ENCODE peak calls at places on chromosome 18, in seven cellular contexts. E, I, V, C, Q, R and U are unnamed samples.

GRCh38 chr18:11392292-11392691 is 217.1 kb upstream of the SLC35G4 start:
- DNase-seq in E (no peak), C (no peak), Q (no peak), V (no peak), I (no peak), R (no peak), U (no peak)

GRCh38 chr18:31572368-31572767 is 19.3 kb upstream of the TTR start:
- DNase-seq in Q (no peak), R (no peak), I (no peak), E (no peak), V (no peak), C (no peak), U (no peak)

GRCh38 chr18:45321520-45321919 is 293.8 kb upstream of the SLC14A2 start:
- DNase-seq in I (peak; percentile 48), V (no peak), E (no peak), Q (no peak), R (no peak), C (no peak), U (no peak)

GRCh38 chr18:40851014-40851429 is 1104.0 kb upstream of the PIK3C3 start:
- DNase-seq in I (peak; percentile 12), C (no peak), V (no peak), Q (no peak), R (peak; percentile 19), E (no peak), U (no peak)

GRCh38 chr18:32612651-32613050 is 142.0 kb upstream of the GAREM1 start:
- DNase-seq in C (no peak), Q (no peak), R (no peak), E (no peak), V (peak; percentile 22), I (no peak), U (no peak)

GRCh38 chr18:23512641-23513040 is 9.3 kb downstream of the RMC1 start:
- DNase-seq in C (no peak), V (no peak), R (no peak), Q (no peak), E (no peak), I (no peak), U (no peak)

GRCh38 chr18:46406539-46406932 is 250.5 kb downstream of the LOXHD1 start:
- DNase-seq in Q (no peak), C (no peak), R (no peak), I (no peak), V (no peak), E (no peak), U (no peak)

GRCh38 chr18:23924813-23925212 is 89.7 kb upstream of the TTC39C start:
- DNase-seq in R (no peak), E (no peak), V (no peak), Q (no peak), C (peak; percentile 19), I (no peak), U (no peak)

DNA sequence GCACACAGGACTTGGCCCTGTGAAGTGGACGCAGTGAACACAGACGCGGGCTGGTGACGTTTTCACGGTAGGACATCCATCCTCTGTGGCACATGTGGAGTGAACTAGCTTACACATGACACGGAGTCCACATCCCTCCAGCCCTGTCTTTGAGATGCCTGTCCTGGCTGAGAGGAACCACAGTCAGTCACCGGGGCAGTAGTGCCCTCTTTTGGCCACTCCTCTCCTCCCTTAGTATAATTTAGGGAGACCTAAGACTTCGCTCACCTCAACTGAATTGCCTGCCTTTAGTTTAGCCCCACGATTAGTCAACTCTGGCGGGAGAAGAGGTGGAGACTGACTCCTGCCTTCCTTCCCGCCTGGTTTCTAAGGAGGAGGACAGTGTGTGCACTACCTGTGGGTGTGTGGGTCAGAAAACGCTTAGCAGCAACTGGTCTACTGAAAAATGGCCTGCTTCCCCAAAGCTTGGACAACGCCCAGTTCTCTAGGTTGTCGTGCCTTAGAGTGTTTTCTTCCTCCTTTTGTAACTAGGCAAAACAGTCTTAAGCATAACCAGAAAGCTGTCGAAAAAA is 70.6 kb downstream of the MBP start:
- DNase-seq in I (no peak), R (no peak), Q (no peak), V (no peak), C (peak; percentile 91), E (peak; percentile 28), U (no peak)
- TF ChIP-seq CTCF in I (no peak), R (peak; percentile 17), Q (no peak), V (peak; percentile 6), C (peak; percentile 38), E (no peak), U (peak; percentile 22)

DNA sequence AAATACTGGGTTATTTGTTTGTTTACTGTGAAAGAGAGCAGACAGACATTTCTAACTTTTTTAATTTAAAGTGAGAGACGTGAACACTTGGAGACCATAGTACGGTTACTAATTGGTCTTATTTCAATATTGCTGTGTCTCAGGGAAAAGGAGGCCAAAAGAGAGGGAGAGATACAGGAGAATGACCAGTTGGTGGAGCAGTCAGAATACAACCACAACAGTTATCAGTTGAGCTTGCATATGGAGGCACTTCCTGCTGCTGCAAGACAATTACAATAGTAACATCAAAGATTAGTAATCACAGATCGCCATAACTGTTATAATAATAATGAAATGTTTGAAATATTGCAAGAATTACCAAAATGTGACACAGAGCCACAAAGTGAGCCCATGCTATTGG is 58.2 kb downstream of the TWSG1 start:
- DNase-seq in I (no peak), Q (no peak), C (no peak), E (no peak), R (no peak), V (no peak), U (no peak)
- TF ChIP-seq CTCF in I (no peak), Q (no peak), C (peak; percentile 11), E (no peak), R (no peak), V (no peak), U (no peak)

GRCh38 chr18:5604778-5605177 is 61.0 kb upstream of the EPB41L3 start:
- DNase-seq in Q (no peak), V (no peak), R (no peak), C (no peak), I (no peak), E (no peak), U (no peak)
- TF ChIP-seq CTCF in Q (no peak), V (no peak), R (peak; percentile 7), C (peak; percentile 49), I (no peak), E (no peak), U (no peak)

GRCh38 chr18:60411715-60412114 is 39.1 kb upstream of the MC4R start:
- DNase-seq in R (no peak), V (no peak), E (no peak), I (no peak), C (no peak), Q (peak; percentile 9), U (no peak)
- TF ChIP-seq CTCF in R (no peak), V (peak; percentile 18), E (no peak), I (no peak), C (peak; percentile 55), Q (no peak), U (no peak)

GRCh38 chr18:9720327-9720726 is 12.2 kb downstream of the RAB31 start:
- DNase-seq in Q (no peak), C (no peak), E (no peak), I (no peak), V (no peak), R (no peak), U (no peak)

GRCh38 chr18:9721893-9722515 is 13.9 kb downstream of the RAB31 start:
- DNase-seq in V (no peak), E (no peak), I (no peak), Q (no peak), R (no peak), C (no peak), U (no peak)

GRCh38 chr18:9724797-9725196 is 16.7 kb downstream of the RAB31 start:
- DNase-seq in V (no peak), Q (no peak), C (no peak), R (no peak), I (no peak), E (no peak), U (no peak)

GRCh38 chr18:9719421-9719981 is 11.4 kb downstream of the RAB31 start:
- DNase-seq in V (no peak), R (no peak), C (peak; percentile 71), E (no peak), Q (no peak), I (no peak), U (no peak)

DNA sequence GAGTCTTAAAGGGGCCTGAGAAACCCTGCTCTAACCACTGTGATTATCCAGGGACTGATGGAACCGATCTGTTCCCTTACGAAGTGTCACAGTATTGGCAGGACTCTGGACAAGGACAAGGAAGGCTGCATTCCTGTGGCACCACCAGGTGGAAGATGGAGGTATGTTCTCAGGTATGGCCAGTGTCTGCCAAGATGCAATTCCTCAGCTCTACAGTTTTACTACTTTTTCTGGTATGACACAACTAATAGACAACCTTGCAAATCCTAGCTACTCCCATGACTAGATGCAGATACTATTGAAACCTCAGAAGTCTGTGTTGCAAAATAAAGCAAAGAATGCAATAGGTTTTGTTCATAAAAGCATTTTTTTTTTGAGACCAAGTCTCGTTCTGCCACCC is 14.6 kb downstream of the RAB31 start:
- DNase-seq in C (no peak), Q (no peak), V (no peak), E (no peak), R (no peak), I (peak; percentile 80), U (no peak)
- TF ChIP-seq CTCF in C (no peak), Q (no peak), V (no peak), E (no peak), R (no peak), I (peak; percentile 65), U (peak; percentile 4)

GRCh38 chr18:48609114-48609513 is 70.3 kb downstream of the CTIF start:
- DNase-seq in Q (no peak), I (no peak), E (no peak), R (no peak), V (no peak), C (no peak), U (no peak)

GRCh38 chr18:48607049-48607984 is 68.5 kb downstream of the CTIF start:
- DNase-seq in C (peak; percentile 81), I (peak; percentile 36), Q (no peak), V (no peak), R (peak; percentile 64), E (no peak), U (no peak)

GRCh38 chr18:48608581-48608980 is 69.8 kb downstream of the CTIF start:
- DNase-seq in C (no peak), I (no peak), V (no peak), Q (no peak), R (no peak), E (no peak), U (no peak)

GRCh38 chr18:48602759-48603390 is 64.0 kb downstream of the CTIF start:
- DNase-seq in R (no peak), E (no peak), Q (no peak), V (no peak), I (no peak), C (no peak), U (no peak)

DNA sequence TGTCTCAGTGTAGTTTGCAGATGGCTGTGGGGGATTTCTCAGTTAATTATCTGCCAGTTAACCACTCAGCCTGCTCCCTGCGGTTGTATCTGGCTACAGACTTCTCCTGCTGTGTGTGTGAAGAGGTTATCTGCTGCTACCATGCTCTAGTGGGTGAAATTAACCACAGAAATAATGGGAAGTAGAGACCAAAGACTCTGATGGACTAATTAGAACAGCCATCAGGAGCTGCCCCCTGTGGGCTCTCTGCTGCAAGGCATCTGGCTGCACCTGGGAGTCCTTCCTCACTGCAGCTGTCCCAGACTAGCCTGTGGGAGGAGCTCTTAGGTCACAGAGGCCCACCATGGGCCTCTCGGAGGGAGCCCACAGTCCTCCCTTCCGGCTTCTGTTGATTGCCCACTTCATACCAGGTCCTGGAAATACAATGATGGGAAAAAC is 66.6 kb downstream of the CTIF start:
- DNase-seq in C (no peak), R (no peak), I (no peak), Q (peak; percentile 62), V (peak; percentile 47), E (peak; percentile 5), U (peak; percentile 61)
- TF ChIP-seq CTCF in C (peak; percentile 73), R (no peak), I (no peak), Q (peak; percentile 34), V (peak; percentile 30), E (no peak), U (peak; percentile 42)